ENCODE peak calls at places on chromosomes 1 and 21, in five cellular contexts. F is A549, B is GM12878, I is HepG2, P is K562. E is an unnamed sample.

GRCh38 chr1:116428600-116428999 is 55.6 kb downstream of the ATP1A1 start:
- DNase-seq in B (no peak), P (no peak), I (no peak), F (no peak), E (no peak)

GRCh38 chr1:184553845-184554244 is 167.0 kb downstream of the C1orf21 start:
- DNase-seq in P (no peak), B (no peak), F (no peak), I (no peak), E (no peak)

GRCh38 chr21:45152265-45152746 is 77.9 kb downstream of the ADARB1 start:
- DNase-seq in P (peak), I (no peak), B (no peak), F (no peak), E (peak)

GRCh38 chr1:18199462-18199861 is 91.9 kb downstream of the IGSF21 start:
- DNase-seq in P (no peak), I (no peak), F (no peak), B (no peak), E (peak)

GRCh38 chr1:26862781-26863676 is at the start of gene SFN:
- DNase-seq in I (peak), B (no peak), P (peak), F (peak), E (peak)

GRCh38 chr1:2231667-2232254 is 3.6 kb downstream of the SKI start:
- DNase-seq in B (no peak), P (peak), I (peak), F (peak), E (no peak)

GRCh38 chr21:27569831-27570230 is 602.9 kb upstream of the ADAMTS5 start:
- DNase-seq in P (no peak), F (no peak), B (no peak), I (no peak), E (no peak)

GRCh38 chr1:41338820-41339219 is 22.4 kb upstream of the FOXO6 start:
- DNase-seq in F (no peak), P (no peak), B (no peak), I (no peak), E (no peak)

GRCh38 chr1:106699436-106699835 is 357.0 kb upstream of the PRMT6 start:
- DNase-seq in P (no peak), B (no peak), I (no peak), F (no peak), E (no peak)

DNA sequence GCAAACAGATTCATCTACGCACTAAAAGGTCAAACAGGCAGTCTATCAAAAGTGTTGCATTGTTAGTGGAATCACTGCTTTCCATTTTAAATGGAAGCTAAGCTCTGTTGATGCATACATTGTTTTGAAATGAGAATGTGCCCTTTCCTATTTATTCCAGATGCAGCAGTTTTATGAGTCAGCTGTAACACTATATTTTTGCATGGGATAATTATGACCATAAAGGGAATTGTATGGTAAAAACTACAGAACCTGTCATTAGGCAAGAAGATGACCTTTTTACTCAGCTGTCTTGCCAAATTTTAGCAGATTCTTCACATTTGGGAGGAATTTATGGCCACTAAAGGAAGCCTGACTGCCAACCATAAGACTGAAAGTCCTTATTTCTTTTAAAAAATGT is 356.3 kb upstream of the PRMT6 start:
- DNase-seq in B (no peak), P (no peak), F (no peak), I (no peak), E (no peak)
- H3K4me2 ChIP-seq in B (no peak), P (no peak), F (no peak), I (no peak), E (no peak)

GRCh38 chr1:70044832-70045231 is 160.5 kb downstream of the LRRC40 start:
- DNase-seq in B (no peak), F (no peak), P (no peak), I (no peak), E (no peak)

GRCh38 chr1:70039485-70039884 is 165.9 kb downstream of the LRRC40 start:
- DNase-seq in I (no peak), B (no peak), F (no peak), P (no peak), E (no peak)

GRCh38 chr1:70043806-70044205 is 161.6 kb downstream of the LRRC40 start:
- DNase-seq in F (peak), B (no peak), I (no peak), P (no peak), E (no peak)

GRCh38 chr1:70041317-70042045 is 163.9 kb downstream of the LRRC40 start:
- DNase-seq in P (peak), F (no peak), B (no peak), I (no peak), E (no peak)

GRCh38 chr1:70042090-70042716 is 163.2 kb downstream of the LRRC40 start:
- DNase-seq in B (no peak), P (no peak), F (no peak), I (no peak), E (no peak)
- TF ChIP-seq KDM1A in B (no peak), P (no peak), F (no peak), I (no peak), E (no peak)

DNA sequence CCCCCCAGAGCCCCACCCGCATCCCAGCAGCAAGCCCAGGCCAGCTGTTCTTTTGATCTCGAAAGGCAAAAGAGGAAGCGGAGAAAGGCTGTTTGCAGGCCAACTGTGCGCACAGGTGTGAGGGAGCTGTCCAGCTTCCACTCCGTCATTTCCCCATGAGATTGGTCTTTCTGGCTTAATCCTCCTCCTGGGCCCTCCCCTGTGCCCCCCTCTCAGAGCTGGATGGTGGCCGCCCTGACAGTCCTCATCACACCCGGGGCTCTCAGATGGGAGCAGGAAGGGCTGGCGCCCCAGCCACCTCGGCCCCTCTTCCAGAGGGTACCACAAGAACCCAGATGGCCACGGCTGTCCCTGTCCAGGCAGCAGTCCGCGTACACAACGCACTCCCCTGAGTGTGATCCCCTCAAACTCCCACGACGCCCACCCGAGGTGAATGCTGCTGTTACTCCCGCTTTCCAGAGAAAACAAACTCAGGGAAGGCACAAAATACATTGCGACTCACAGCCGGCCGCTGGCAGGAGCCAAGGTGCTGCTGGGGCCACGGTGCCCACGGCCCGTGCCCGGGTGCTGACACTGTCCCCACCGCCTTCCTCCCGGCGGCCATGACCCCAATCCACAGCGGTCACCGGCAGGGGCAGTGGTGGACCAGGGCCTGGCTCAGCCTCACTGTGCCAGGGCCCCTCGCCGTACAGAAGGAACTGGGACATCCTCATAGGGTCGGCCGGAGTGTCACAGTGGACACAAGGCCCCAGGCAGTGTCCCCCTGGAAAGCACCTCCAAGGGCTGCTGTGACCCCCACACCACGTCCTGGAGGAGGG is 121.9 kb downstream of the CRYAA start:
- DNase-seq in F (no peak), I (no peak), B (no peak), P (no peak), E (no peak)
- H3K4me2 ChIP-seq in F (no peak), I (no peak), B (no peak), P (no peak), E (no peak)

DNA sequence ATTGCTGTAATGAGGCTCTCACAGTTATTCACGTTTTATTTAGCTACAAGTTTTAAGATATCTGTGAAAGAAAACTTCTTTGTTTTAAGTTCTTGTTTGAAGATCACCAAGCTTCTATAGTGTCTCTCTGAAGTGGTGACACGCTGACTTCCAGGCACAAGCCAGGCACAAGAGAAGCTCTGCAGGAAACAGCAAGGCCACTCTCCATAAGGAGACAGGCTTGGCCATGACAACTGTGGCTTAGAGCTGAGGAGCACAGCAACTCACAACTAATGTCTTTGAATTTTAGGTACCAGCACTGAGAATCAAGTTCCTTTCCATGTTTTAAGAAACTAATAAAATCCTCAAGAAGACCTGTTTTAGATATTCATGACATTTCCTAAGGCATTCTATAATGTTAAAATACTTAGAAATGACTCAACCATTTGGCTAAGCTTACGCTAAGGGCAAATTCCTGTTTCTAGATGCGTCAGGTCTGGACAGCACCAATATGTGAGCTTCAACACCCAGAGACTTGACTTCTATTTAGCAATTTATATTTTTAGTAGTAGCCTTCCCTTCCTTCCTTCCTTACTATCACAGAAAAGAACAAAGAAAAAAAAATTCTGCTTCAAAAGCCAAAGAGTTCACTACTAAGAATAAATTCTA is 40.2 kb downstream of the APP start:
- DNase-seq in I (no peak), F (no peak), B (no peak), P (no peak), E (no peak)
- TF ChIP-seq KDM1A in I (no peak), F (no peak), B (no peak), P (no peak), E (no peak)